ENCODE peak calls at places on chromosomes 11 and 22, in four cellular contexts. N, L, B and J are unnamed samples.

GRCh38 chr11:26399336-26399735 is 67.4 kb downstream of the ANO3 start:
- DNase-seq in N (no peak), L (no peak), B (no peak), J (no peak)

GRCh38 chr22:37843746-37844089 is 416 bp downstream of the ANKRD54 start:
- DNase-seq in B (no peak), L (no peak), N (peak; percentile 69), J (peak; percentile 59)

GRCh38 chr11:83042966-83043711 is 28.6 kb downstream of the RAB30 start:
- DNase-seq in L (no peak), B (no peak), N (no peak), J (no peak)

GRCh38 chr11:68735125-68735524 is 16.2 kb downstream of the TESMIN start:
- DNase-seq in N (no peak), B (no peak), L (no peak), J (no peak)

GRCh38 chr22:49979587-49980264 is 19.2 kb downstream of the PIM3 start:
- DNase-seq in N (peak; percentile 45), L (peak; percentile 62), B (no peak), J (peak; percentile 53)

GRCh38 chr22:36733271-36733670 is 29.7 kb upstream of the CACNG2 start:
- DNase-seq in N (no peak), B (no peak), L (no peak), J (no peak)

GRCh38 chr11:117560786-117561530 is 233.3 kb downstream of the CEP164 start:
- DNase-seq in L (no peak), B (no peak), N (no peak), J (no peak)

GRCh38 chr22:40703731-40704130 is 24.4 kb downstream of the MCHR1 start:
- DNase-seq in L (no peak), B (no peak), N (no peak), J (no peak)

GRCh38 chr11:40306938-40307548 is 1152.4 kb downstream of the LRRC4C start:
- DNase-seq in N (peak; percentile 28), B (no peak), L (peak; percentile 10), J (no peak)

GRCh38 chr11:18633256-18634139 is 644 bp downstream of the SPTY2D1 start:
- DNase-seq in N (no peak), B (peak; percentile 75), L (no peak), J (no peak)

GRCh38 chr22:25630446-25630845 is 66.0 kb downstream of the GRK3 start:
- DNase-seq in L (no peak), N (no peak), B (no peak), J (no peak)

GRCh38 chr22:39173787-39174497 is 21.5 kb upstream of the CBX7 start:
- DNase-seq in N (no peak), B (no peak), L (no peak), J (no peak)

GRCh38 chr22:39169797-39170466 is 17.5 kb upstream of the CBX7 start:
- DNase-seq in B (no peak), L (no peak), N (no peak), J (no peak)

GRCh38 chr22:39171623-39172264 is 19.3 kb upstream of the CBX7 start:
- DNase-seq in B (no peak), L (no peak), N (no peak), J (peak; percentile 57)

GRCh38 chr22:39173050-39173706 is 20.7 kb upstream of the CBX7 start:
- DNase-seq in B (no peak), N (no peak), L (no peak), J (no peak)

GRCh38 chr22:39170825-39171622 is 18.5 kb upstream of the CBX7 start:
- DNase-seq in N (peak; percentile 77), L (peak; percentile 53), B (peak; percentile 53), J (peak; percentile 91)
- TF ChIP-seq MAX in N (no peak), L (peak; percentile 18), B (no peak), J (peak; percentile 38)

GRCh38 chr11:64859542-64860414 is 15.3 kb upstream of the CDC42BPG start:
- DNase-seq in B (peak; percentile 97), L (no peak), N (no peak), J (no peak)
- TF ChIP-seq CREM in B (peak; percentile 95), L (no peak), N (no peak), J (no peak)

GRCh38 chr11:44989831-44990566 is 39.3 kb upstream of the TP53I11 start:
- DNase-seq in B (no peak), L (no peak), N (no peak), J (no peak)
- TF ChIP-seq MAX in B (no peak), L (no peak), N (no peak), J (no peak)

GRCh38 chr11:121578216-121579063 is 125.7 kb upstream of the SORL1-AS1 start:
- DNase-seq in N (no peak), B (no peak), L (no peak), J (no peak)

GRCh38 chr11:121583825-121584224 is 131.1 kb upstream of the SORL1-AS1 start:
- DNase-seq in B (no peak), L (no peak), N (no peak), J (no peak)

GRCh38 chr11:121581607-121582006 is 128.8 kb upstream of the SORL1-AS1 start:
- DNase-seq in B (no peak), L (no peak), N (no peak), J (no peak)

GRCh38 chr11:121580154-121580553 is 127.4 kb upstream of the SORL1-AS1 start:
- DNase-seq in L (no peak), N (no peak), B (no peak), J (no peak)

GRCh38 chr11:121582296-121582695 is 129.5 kb upstream of the SORL1-AS1 start:
- DNase-seq in L (peak; percentile 9), N (no peak), B (no peak), J (no peak)
- TF ChIP-seq CREM in L (no peak), N (no peak), B (no peak), J (no peak)

GRCh38 chr11:44051171-44051570 is 3.4 kb downstream of the ACCSL start:
- DNase-seq in N (no peak), B (no peak), L (no peak), J (no peak)

GRCh38 chr11:44049832-44050231 is 2.1 kb downstream of the ACCSL start:
- DNase-seq in B (no peak), N (no peak), L (no peak), J (no peak)

GRCh38 chr11:44046202-44046601 is 1.6 kb upstream of the ACCSL start:
- DNase-seq in B (no peak), L (no peak), N (no peak), J (no peak)

GRCh38 chr11:44047931-44048431 is at the start of gene ACCSL:
- DNase-seq in L (no peak), N (no peak), B (no peak), J (no peak)

DNA sequence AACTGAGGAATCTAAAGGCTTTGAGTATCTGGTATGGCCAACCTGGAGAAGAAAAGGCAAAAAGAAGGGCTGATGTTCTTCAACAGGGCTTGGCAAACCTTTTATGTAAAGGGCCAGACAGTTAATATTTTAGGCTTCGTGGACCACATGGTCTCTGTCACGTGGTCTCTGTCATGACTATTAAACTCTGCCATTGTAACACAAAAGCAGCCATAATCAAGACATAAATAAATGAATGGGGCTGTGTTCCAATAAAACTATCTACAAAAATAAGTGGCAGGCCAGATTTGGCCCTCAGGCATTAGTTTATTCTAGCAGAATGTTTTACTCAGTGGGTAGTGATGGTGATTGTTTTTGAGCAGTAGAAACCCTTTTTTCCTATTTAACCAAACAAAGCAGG is 483 bp upstream of the ACCSL start:
- DNase-seq in B (no peak), L (no peak), N (no peak), J (no peak)
- TF ChIP-seq MAX in B (no peak), L (no peak), N (no peak), J (no peak)